ENCODE peak calls at places on chromosomes 4 and X, in five cellular contexts. L, J, S, E and G are unnamed samples.

GRCh38 chr4:124594945-124595344 is 117.6 kb downstream of the ANKRD50 start:
- DNase-seq in L (no peak), J (no peak), S (no peak), E (no peak), G (no peak)

GRCh38 chrX:12011075-12011474 is 127.2 kb upstream of the FRMPD4 start:
- DNase-seq in L (no peak), J (no peak), S (no peak), E (no peak), G (no peak)

GRCh38 chrX:138765061-138765460 is 53.5 kb upstream of the FGF13 start:
- DNase-seq in L (no peak), J (no peak), S (no peak), E (no peak), G (no peak)

GRCh38 chrX:39766882-39767281 is 330.9 kb downstream of the BCOR start:
- DNase-seq in L (no peak), J (no peak), S (no peak), E (no peak), G (no peak)

GRCh38 chr4:7842384-7843279 is 97.0 kb downstream of the AFAP1 start:
- DNase-seq in L (peak), J (no peak), S (no peak), E (no peak), G (no peak)

GRCh38 chr4:89737888-89738287 is 99.1 kb downstream of the SNCA start:
- DNase-seq in L (peak), J (no peak), S (no peak), E (no peak), G (no peak)

GRCh38 chrX:75132672-75133071 is 23.4 kb downstream of the ABCB7 start:
- DNase-seq in L (no peak), J (no peak), S (no peak), E (no peak), G (no peak)

GRCh38 chrX:45710081-45710801 is 509.6 kb upstream of the DIPK2B start:
- DNase-seq in L (peak), J (peak), S (no peak), E (no peak), G (no peak)

GRCh38 chrX:136237074-136237473 is 14.1 kb downstream of the MAP7D3 start:
- DNase-seq in L (no peak), J (no peak), S (no peak), E (no peak), G (no peak)

GRCh38 chr4:119715490-119716445 is 87.2 kb upstream of the PDE5A start:
- DNase-seq in L (no peak), J (no peak), S (no peak), E (no peak), G (no peak)

GRCh38 chr4:86594559-86595425 is 677 bp downstream of the PTPN13 start:
- DNase-seq in L (peak), J (no peak), S (no peak), E (no peak), G (no peak)

GRCh38 chrX:147876849-147877646 is 34.7 kb upstream of the FMR1 start:
- DNase-seq in L (no peak), J (no peak), S (no peak), E (no peak), G (no peak)

GRCh38 chr4:182369211-182369610 is 126.0 kb downstream of the TENM3 start:
- DNase-seq in L (no peak), J (no peak), S (no peak), E (no peak), G (no peak)

GRCh38 chr4:139530833-139531427 is 25.1 kb downstream of the SETD7 start:
- DNase-seq in L (peak), J (no peak), S (no peak), E (no peak), G (peak)

GRCh38 chr4:39204543-39204942 is 22.2 kb downstream of the WDR19 start:
- DNase-seq in L (no peak), J (no peak), S (no peak), E (no peak), G (no peak)

GRCh38 chr4:164614999-164615398 is 138.9 kb upstream of the SMIM31 start:
- DNase-seq in L (no peak), J (no peak), S (no peak), E (no peak), G (no peak)

GRCh38 chr4:26812049-26812729 is 48.5 kb upstream of the STIM2 start:
- DNase-seq in L (peak), J (no peak), S (no peak), E (no peak), G (no peak)

GRCh38 chr4:85776579-85776978 is 301.6 kb downstream of the ARHGAP24 start:
- DNase-seq in L (peak), J (no peak), S (no peak), E (no peak), G (no peak)